ENCODE peak calls at places on chromosomes 1 and 21, in seven cellular contexts. One of them, this sample, is unnamed.

GRCh38 chr1:173330149-173330951 is 123.2 kb upstream of the TNFSF4 start:
- DNase-seq in body of pancreas: no peak
- DNase-seq in heart left ventricle: no peak
- DNase-seq in T-helper 17 cell: no peak
- DNase-seq in upper lobe of right lung: no peak
- DNase-seq in A172: peak
- DNase-seq in KG1: peak
- DNase-seq in this sample: peak

GRCh38 chr1:157115851-157116734 is 16.5 kb upstream of the ETV3L start:
- DNase-seq in body of pancreas: no peak
- DNase-seq in heart left ventricle: no peak
- DNase-seq in T-helper 17 cell: no peak
- DNase-seq in upper lobe of right lung: peak
- DNase-seq in A172: no peak
- DNase-seq in KG1: no peak
- DNase-seq in this sample: no peak

GRCh38 chr1:231776006-231776707 is 149.6 kb downstream of the DISC1 start:
- DNase-seq in body of pancreas: no peak
- DNase-seq in heart left ventricle: no peak
- DNase-seq in T-helper 17 cell: no peak
- DNase-seq in upper lobe of right lung: no peak
- DNase-seq in A172: peak
- DNase-seq in KG1: no peak
- DNase-seq in this sample: peak

GRCh38 chr1:99438656-99439055 is 174.4 kb downstream of the PLPPR4 start:
- DNase-seq in body of pancreas: no peak
- DNase-seq in heart left ventricle: no peak
- DNase-seq in T-helper 17 cell: no peak
- DNase-seq in upper lobe of right lung: no peak
- DNase-seq in A172: peak
- DNase-seq in KG1: no peak
- DNase-seq in this sample: no peak

GRCh38 chr1:15418811-15419515 is 9.3 kb downstream of the EFHD2 start:
- DNase-seq in body of pancreas: peak
- DNase-seq in heart left ventricle: no peak
- DNase-seq in T-helper 17 cell: no peak
- DNase-seq in upper lobe of right lung: no peak
- DNase-seq in A172: no peak
- DNase-seq in KG1: no peak
- DNase-seq in this sample: peak

GRCh38 chr1:160031368-160032164 is at the start of gene PIGM:
- DNase-seq in body of pancreas: peak
- DNase-seq in heart left ventricle: peak
- DNase-seq in T-helper 17 cell: peak
- DNase-seq in upper lobe of right lung: peak
- DNase-seq in A172: peak
- DNase-seq in KG1: peak
- DNase-seq in this sample: peak

GRCh38 chr1:6490181-6491075 is 1.0 kb downstream of the PLEKHG5 start:
- DNase-seq in body of pancreas: peak
- DNase-seq in heart left ventricle: peak
- DNase-seq in T-helper 17 cell: peak
- DNase-seq in upper lobe of right lung: peak
- DNase-seq in A172: peak
- DNase-seq in KG1: no peak
- DNase-seq in this sample: peak

GRCh38 chr1:224201853-224202252 is 18.8 kb downstream of the DEGS1 start:
- DNase-seq in body of pancreas: no peak
- DNase-seq in heart left ventricle: no peak
- DNase-seq in T-helper 17 cell: no peak
- DNase-seq in upper lobe of right lung: no peak
- DNase-seq in A172: no peak
- DNase-seq in KG1: no peak
- DNase-seq in this sample: no peak

GRCh38 chr1:71014110-71014509 is 33.5 kb downstream of the PTGER3 start:
- DNase-seq in body of pancreas: no peak
- DNase-seq in heart left ventricle: no peak
- DNase-seq in T-helper 17 cell: no peak
- DNase-seq in upper lobe of right lung: no peak
- DNase-seq in A172: peak
- DNase-seq in KG1: no peak
- DNase-seq in this sample: no peak

GRCh38 chr21:27225142-27225541 is 258.3 kb upstream of the ADAMTS5 start:
- DNase-seq in body of pancreas: no peak
- DNase-seq in heart left ventricle: no peak
- DNase-seq in T-helper 17 cell: no peak
- DNase-seq in upper lobe of right lung: no peak
- DNase-seq in A172: no peak
- DNase-seq in KG1: no peak
- DNase-seq in this sample: no peak

GRCh38 chr1:94804442-94804837 is 15.7 kb upstream of the SLC44A3 start:
- DNase-seq in body of pancreas: no peak
- DNase-seq in heart left ventricle: no peak
- DNase-seq in T-helper 17 cell: no peak
- DNase-seq in upper lobe of right lung: no peak
- DNase-seq in A172: no peak
- DNase-seq in KG1: no peak
- DNase-seq in this sample: no peak

GRCh38 chr1:15344800-15345710 is 64.6 kb upstream of the EFHD2 start:
- DNase-seq in body of pancreas: no peak
- DNase-seq in heart left ventricle: no peak
- DNase-seq in T-helper 17 cell: no peak
- DNase-seq in upper lobe of right lung: no peak
- DNase-seq in A172: no peak
- DNase-seq in KG1: no peak
- DNase-seq in this sample: no peak

GRCh38 chr1:21337931-21338567 is 47.8 kb upstream of the ECE1 start:
- DNase-seq in body of pancreas: peak
- DNase-seq in heart left ventricle: peak
- DNase-seq in T-helper 17 cell: no peak
- DNase-seq in upper lobe of right lung: peak
- DNase-seq in A172: no peak
- DNase-seq in KG1: no peak
- DNase-seq in this sample: no peak

GRCh38 chr1:180343931-180344406 is 113.9 kb downstream of the LHX4 start:
- DNase-seq in body of pancreas: peak
- DNase-seq in heart left ventricle: no peak
- DNase-seq in T-helper 17 cell: no peak
- DNase-seq in upper lobe of right lung: no peak
- DNase-seq in A172: no peak
- DNase-seq in KG1: peak
- DNase-seq in this sample: peak

GRCh38 chr1:151133339-151133761 is 13.1 kb downstream of the SEMA6C start:
- DNase-seq in body of pancreas: no peak
- DNase-seq in heart left ventricle: no peak
- DNase-seq in T-helper 17 cell: no peak
- DNase-seq in upper lobe of right lung: no peak
- DNase-seq in A172: no peak
- DNase-seq in KG1: no peak
- DNase-seq in this sample: no peak

GRCh38 chr21:27528697-27529096 is 561.8 kb upstream of the ADAMTS5 start:
- DNase-seq in body of pancreas: no peak
- DNase-seq in heart left ventricle: no peak
- DNase-seq in T-helper 17 cell: no peak
- DNase-seq in upper lobe of right lung: no peak
- DNase-seq in A172: no peak
- DNase-seq in KG1: no peak
- DNase-seq in this sample: no peak

GRCh38 chr1:229617351-229618100 is 8.4 kb downstream of the TAF5L start:
- DNase-seq in body of pancreas: no peak
- DNase-seq in heart left ventricle: no peak
- DNase-seq in T-helper 17 cell: no peak
- DNase-seq in upper lobe of right lung: no peak
- DNase-seq in A172: no peak
- DNase-seq in KG1: no peak
- DNase-seq in this sample: no peak

GRCh38 chr1:157431751-157432150 is 120.6 kb downstream of the FCRL5 start:
- DNase-seq in body of pancreas: no peak
- DNase-seq in heart left ventricle: no peak
- DNase-seq in T-helper 17 cell: no peak
- DNase-seq in upper lobe of right lung: no peak
- DNase-seq in A172: peak
- DNase-seq in KG1: no peak
- DNase-seq in this sample: peak

GRCh38 chr1:218365600-218365999 is 20.5 kb downstream of the TGFB2 start:
- DNase-seq in body of pancreas: no peak
- DNase-seq in heart left ventricle: no peak
- DNase-seq in T-helper 17 cell: no peak
- DNase-seq in upper lobe of right lung: peak
- DNase-seq in A172: no peak
- DNase-seq in KG1: no peak
- DNase-seq in this sample: no peak

GRCh38 chr1:227449051-227449450 is 114.3 kb upstream of the ZNF678 start:
- DNase-seq in body of pancreas: peak
- DNase-seq in heart left ventricle: no peak
- DNase-seq in T-helper 17 cell: no peak
- DNase-seq in upper lobe of right lung: no peak
- DNase-seq in A172: peak
- DNase-seq in KG1: no peak
- DNase-seq in this sample: peak

GRCh38 chr1:64823691-64824476 is 79.0 kb downstream of the RAVER2 start:
- DNase-seq in body of pancreas: peak
- DNase-seq in heart left ventricle: peak
- DNase-seq in T-helper 17 cell: no peak
- DNase-seq in upper lobe of right lung: peak
- DNase-seq in A172: peak
- DNase-seq in KG1: peak
- DNase-seq in this sample: peak

GRCh38 chr1:41891403-41891896 is 27.3 kb downstream of the HIVEP3 start:
- DNase-seq in body of pancreas: peak
- DNase-seq in heart left ventricle: peak
- DNase-seq in T-helper 17 cell: no peak
- DNase-seq in upper lobe of right lung: peak
- DNase-seq in A172: peak
- DNase-seq in KG1: peak
- DNase-seq in this sample: peak

GRCh38 chr1:36847761-36848160 is 186.6 kb downstream of the GRIK3 start:
- DNase-seq in body of pancreas: no peak
- DNase-seq in heart left ventricle: no peak
- DNase-seq in T-helper 17 cell: no peak
- DNase-seq in upper lobe of right lung: no peak
- DNase-seq in A172: no peak
- DNase-seq in KG1: no peak
- DNase-seq in this sample: no peak

GRCh38 chr1:32249831-32250525 is 1.1 kb upstream of the LCK start:
- DNase-seq in body of pancreas: no peak
- DNase-seq in heart left ventricle: peak
- DNase-seq in T-helper 17 cell: peak
- DNase-seq in upper lobe of right lung: no peak
- DNase-seq in A172: peak
- DNase-seq in KG1: peak
- DNase-seq in this sample: peak

GRCh38 chr1:57874426-57874825 is 450.6 kb upstream of the DAB1 start:
- DNase-seq in body of pancreas: no peak
- DNase-seq in heart left ventricle: no peak
- DNase-seq in T-helper 17 cell: no peak
- DNase-seq in upper lobe of right lung: no peak
- DNase-seq in A172: no peak
- DNase-seq in KG1: no peak
- DNase-seq in this sample: no peak

GRCh38 chr21:33587792-33588484 is 546 bp downstream of the DONSON start:
- DNase-seq in body of pancreas: peak
- DNase-seq in heart left ventricle: peak
- DNase-seq in T-helper 17 cell: peak
- DNase-seq in upper lobe of right lung: peak
- DNase-seq in A172: peak
- DNase-seq in KG1: no peak
- DNase-seq in this sample: no peak